ENCODE peak calls at places on chromosome X, in six cellular contexts. L is keratinocyte, X is cardiac muscle cell, A is RWPE2, R is IMR-90, T is ovary. M is an unnamed sample.

GRCh38 chrX:12701625-12702024 is 89.6 kb upstream of the PRPS2 start:
- DNase-seq in L (peak; percentile 42), X (peak; percentile 80), A (no peak), R (peak; percentile 68), T (no peak), M (no peak)

GRCh38 chrX:56279869-56280268 is 47.7 kb downstream of the KLF8 start:
- DNase-seq in L (no peak), X (no peak), A (no peak), R (no peak), T (no peak), M (no peak)

GRCh38 chrX:17637235-17637634 is 100.1 kb upstream of the SCML1 start:
- DNase-seq in L (no peak), X (no peak), A (no peak), R (no peak), T (no peak), M (no peak)

GRCh38 chrX:148928803-148929202 is 428.4 kb downstream of the AFF2 start:
- DNase-seq in L (no peak), X (no peak), A (no peak), R (peak; percentile 1), T (no peak), M (no peak)

GRCh38 chrX:49701323-49701722 is 5.5 kb upstream of the PAGE1 start:
- DNase-seq in L (no peak), X (no peak), A (no peak), R (no peak), T (no peak), M (no peak)

GRCh38 chrX:8629871-8630270 is 102.1 kb downstream of the ANOS1 start:
- DNase-seq in L (peak; percentile 36), X (no peak), A (peak; percentile 32), R (peak; percentile 4), T (no peak), M (no peak)

GRCh38 chrX:138748480-138748879 is 37.0 kb upstream of the FGF13 start:
- DNase-seq in L (no peak), X (peak; percentile 53), A (no peak), R (peak; percentile 6), T (no peak), M (no peak)

GRCh38 chrX:15855562-15856256 is 1.1 kb upstream of the AP1S2 start:
- DNase-seq in L (no peak), X (no peak), A (no peak), R (no peak), T (no peak), M (no peak)

GRCh38 chrX:129145898-129146297 is 377.4 kb downstream of the SMARCA1 start:
- DNase-seq in L (no peak), X (no peak), A (no peak), R (no peak), T (no peak), M (no peak)

GRCh38 chrX:41435708-41436107 is 11.4 kb upstream of the NYX start:
- DNase-seq in L (no peak), X (no peak), A (no peak), R (no peak), T (no peak), M (no peak)

GRCh38 chrX:16320765-16321355 is 153.6 kb downstream of the MAGEB17 start:
- DNase-seq in L (no peak), X (no peak), A (no peak), R (peak; percentile 77), T (no peak), M (no peak)

GRCh38 chrX:153338836-153339235 is 4.9 kb downstream of the ZNF275 start:
- DNase-seq in L (no peak), X (no peak), A (no peak), R (no peak), T (no peak), M (no peak)

GRCh38 chrX:44042731-44043130 is 69.5 kb upstream of the NDP start:
- DNase-seq in L (no peak), X (no peak), A (no peak), R (peak; percentile 50), T (peak; percentile 56), M (no peak)

GRCh38 chrX:283115-283845 is 2.1 kb downstream of the PLCXD1 start:
- DNase-seq in L (no peak), X (peak; percentile 93), A (peak; percentile 94), R (peak; percentile 83), T (peak; percentile 93), M (peak; percentile 92)

GRCh38 chrX:45506149-45506768 is 305.6 kb upstream of the DIPK2B start:
- DNase-seq in L (no peak), X (no peak), A (no peak), R (no peak), T (no peak), M (no peak)

GRCh38 chrX:12206413-12206812 is 68.1 kb downstream of the FRMPD4 start:
- DNase-seq in L (no peak), X (no peak), A (no peak), R (no peak), T (no peak), M (no peak)

GRCh38 chrX:115392871-115393270 is 103.4 kb downstream of the LUZP4 start:
- DNase-seq in L (no peak), X (no peak), A (no peak), R (no peak), T (no peak), M (no peak)
- H3K4me1 ChIP-seq in L (no peaks in the 10 kb centered on the region), X (peaks cover 7% of the 10 kb centered on the region), A (peaks cover 5% of the 10 kb centered on the region), R (no peaks in the 10 kb centered on the region), T (no peaks in the 10 kb centered on the region), M (no peaks in the 10 kb centered on the region)

DNA sequence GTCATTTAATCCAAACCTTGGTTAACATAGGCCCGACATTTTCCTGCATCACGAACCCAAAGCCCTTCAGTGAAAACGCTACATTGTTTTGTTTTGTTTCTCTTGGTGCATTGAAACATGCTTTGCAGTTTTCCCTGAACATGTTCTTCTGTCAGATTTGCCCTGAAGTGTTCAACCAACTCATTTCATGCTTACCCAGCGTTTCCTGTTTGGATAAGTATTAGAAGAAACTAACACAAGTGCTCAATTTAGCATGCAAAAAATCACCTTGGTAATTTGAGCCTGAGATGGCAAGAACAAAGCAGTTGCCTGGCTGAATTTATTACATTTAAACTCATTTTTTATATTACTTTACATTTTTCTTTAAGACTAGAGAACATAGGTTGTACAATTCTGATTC is 160.1 kb upstream of the VCX3A start:
- DNase-seq in L (no peak), X (no peak), A (no peak), R (no peak), T (no peak), M (no peak)
- H3K27ac ChIP-seq in L (no peak overlapping the region), X (no peak overlapping the region), A (no peak overlapping the region), R (no peak overlapping the region), T (no peak overlapping the region), M (no peak overlapping the region)

DNA sequence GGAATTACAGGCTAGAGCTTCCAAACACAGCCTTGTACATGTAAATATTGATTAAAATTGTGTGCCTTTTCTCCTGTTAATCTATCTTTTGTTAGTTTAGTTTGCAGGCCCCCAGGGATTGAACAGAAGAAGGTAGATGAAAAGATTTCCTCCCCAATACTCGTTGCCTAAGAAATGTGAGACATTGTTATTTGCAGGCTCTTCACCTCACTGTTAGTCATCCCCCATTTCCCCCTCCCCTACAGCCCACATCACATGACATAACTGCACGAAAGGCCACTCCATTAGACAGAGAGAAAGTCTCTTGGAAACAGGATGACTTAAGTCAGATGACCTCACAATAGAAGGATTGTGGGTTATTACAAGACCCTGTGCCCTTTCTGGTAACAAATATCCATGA is 13.3 kb upstream of the MID1 start:
- DNase-seq in L (peak; percentile 80), X (no peak), A (no peak), R (peak; percentile 95), T (peak; percentile 66), M (peak; percentile 69)
- H3K4me1 ChIP-seq in L (peaks cover 67% of the 10 kb centered on the region), X (peaks cover 5% of the 10 kb centered on the region), A (peaks cover 50% of the 10 kb centered on the region), R (peaks cover 10% of the 10 kb centered on the region), T (no peaks in the 10 kb centered on the region), M (peaks cover 4% of the 10 kb centered on the region)

GRCh38 chrX:154413142-154413541 is 1.8 kb downstream of the TAFAZZIN start:
- DNase-seq in L (no peak), X (no peak), A (no peak), R (no peak), T (no peak), M (no peak)
- H3K27ac ChIP-seq in L (no peak overlapping the region), X (no peak overlapping the region), A (peak overlapping the region; percentile 88), R (no peak overlapping the region), T (no peak overlapping the region), M (peak overlapping the region; percentile 95)

GRCh38 chrX:39854772-39855747 is 242.7 kb downstream of the BCOR start:
- DNase-seq in L (no peak), X (no peak), A (no peak), R (no peak), T (no peak), M (no peak)

GRCh38 chrX:39853417-39853816 is 244.3 kb downstream of the BCOR start:
- DNase-seq in L (no peak), X (no peak), A (no peak), R (no peak), T (no peak), M (no peak)

GRCh38 chrX:39850630-39851152 is 247.1 kb downstream of the BCOR start:
- DNase-seq in L (no peak), X (no peak), A (no peak), R (peak; percentile 69), T (peak; percentile 34), M (no peak)

GRCh38 chrX:39850209-39850608 is 247.5 kb downstream of the BCOR start:
- DNase-seq in L (no peak), X (no peak), A (no peak), R (no peak), T (no peak), M (no peak)

GRCh38 chrX:39852496-39852895 is 245.3 kb downstream of the BCOR start:
- DNase-seq in L (no peak), X (no peak), A (no peak), R (no peak), T (no peak), M (no peak)
- H3K4me1 ChIP-seq in L (peaks cover 9% of the 10 kb centered on the region), X (peaks cover 39% of the 10 kb centered on the region), A (no peaks in the 10 kb centered on the region), R (peaks cover 6% of the 10 kb centered on the region), T (peaks cover 4% of the 10 kb centered on the region), M (peaks cover 16% of the 10 kb centered on the region)

DNA sequence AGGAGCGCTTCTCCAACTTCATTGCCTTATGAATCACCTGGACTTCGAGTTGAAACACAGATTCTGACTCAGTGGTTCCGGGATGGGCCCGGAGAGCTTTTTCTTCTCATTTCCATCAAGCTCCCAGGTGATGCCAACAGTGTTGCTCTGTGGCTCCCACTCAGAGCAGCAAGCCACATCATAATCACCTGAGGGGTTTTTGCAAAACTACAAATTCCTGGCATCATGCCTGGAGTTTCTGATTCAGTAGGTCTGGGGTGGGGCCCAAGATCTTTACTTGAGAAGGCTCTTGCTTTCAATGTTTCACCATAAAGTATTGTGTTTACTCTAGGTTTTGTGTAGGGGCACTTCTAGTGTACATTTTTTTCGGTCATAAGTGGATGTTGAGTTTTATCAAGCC is 7.0 kb downstream of the MTM1 start:
- DNase-seq in L (peak; percentile 81), X (no peak), A (peak; percentile 80), R (peak; percentile 33), T (no peak), M (no peak)
- H3K27ac ChIP-seq in L (peak overlapping the region; percentile 91), X (no peak overlapping the region), A (peak overlapping the region; percentile 84), R (no peak overlapping the region), T (no peak overlapping the region), M (no peak overlapping the region)